ENCODE peak calls at places on chromosome 1, in four cellular contexts. V is mesenchymal stem cell, O is SK-MEL-5, S is fibroblast of pulmonary artery. A is an unnamed sample.

GRCh38 chr1:166839600-166840308 is 479 bp downstream of the POGK start:
- DNase-seq in V (peak), O (peak), S (peak), A (peak)

GRCh38 chr1:44170281-44170823 is 28.9 kb upstream of the KLF18 start:
- DNase-seq in V (peak), O (peak), S (peak), A (peak)

GRCh38 chr1:36387141-36387949 is 1.6 kb upstream of the STK40 start:
- DNase-seq in V (peak), O (peak), S (peak), A (peak)

GRCh38 chr1:109632671-109633346 is 13.2 kb downstream of the AMPD2 start:
- DNase-seq in V (no peak), O (no peak), S (no peak), A (no peak)

GRCh38 chr1:159000627-159001026 is 9.1 kb upstream of the IFI16 start:
- DNase-seq in V (peak), O (peak), S (peak), A (peak)

GRCh38 chr1:158564608-158565007 is 5.8 kb downstream of the OR6P1 start:
- DNase-seq in V (no peak), O (no peak), S (no peak), A (no peak)

GRCh38 chr1:162117039-162117816 is 47.7 kb downstream of the NOS1AP start:
- DNase-seq in V (no peak), O (peak), S (no peak), A (no peak)

GRCh38 chr1:151888972-151889570 is 20.2 kb downstream of the THEM4 start:
- DNase-seq in V (peak), O (peak), S (no peak), A (peak)

GRCh38 chr1:119673171-119673940 is 25.3 kb upstream of the ZNF697 start:
- DNase-seq in V (no peak), O (peak), S (peak), A (peak)

GRCh38 chr1:94067196-94067595 is 53.8 kb downstream of the ABCA4 start:
- DNase-seq in V (peak), O (peak), S (peak), A (peak)

GRCh38 chr1:18112611-18113010 is 5.0 kb downstream of the IGSF21 start:
- DNase-seq in V (no peak), O (no peak), S (no peak), A (no peak)

GRCh38 chr1:178940022-178940765 is 69.3 kb upstream of the ANGPTL1 start:
- DNase-seq in V (no peak), O (no peak), S (peak), A (no peak)

GRCh38 chr1:100396651-100397050 is 44.3 kb downstream of the CDC14A start:
- DNase-seq in V (no peak), O (peak), S (no peak), A (no peak)

GRCh38 chr1:160066829-160067720 is 2.9 kb downstream of the KCNJ10 start:
- DNase-seq in V (no peak), O (no peak), S (no peak), A (no peak)

GRCh38 chr1:160579216-160579701 is at the start of gene CD84:
- DNase-seq in V (no peak), O (no peak), S (no peak), A (no peak)

GRCh38 chr1:93705897-93706500 is 24.4 kb upstream of the BCAR3 start:
- DNase-seq in V (no peak), O (no peak), S (no peak), A (no peak)

GRCh38 chr1:35715568-35716002 is 3.1 kb downstream of the C1orf216 start:
- DNase-seq in V (peak), O (peak), S (peak), A (peak)

GRCh38 chr1:196071452-196071851 is 536.8 kb downstream of the KCNT2 start:
- DNase-seq in V (peak), O (no peak), S (no peak), A (no peak)

A was measured in choroid plexus epithelial cell.